ENCODE peak calls at places on chromosomes 12 and 14, in six cellular contexts. One of them, this sample, is unnamed.

GRCh38 chr14:78863143-78863542 is 693.0 kb downstream of the NRXN3 start:
- DNase-seq in lower leg skin: no peak
- DNase-seq in right lobe of liver: no peak
- DNase-seq in sigmoid colon: no peak
- DNase-seq in IMR-90: peak
- DNase-seq in cardiac muscle cell: peak
- DNase-seq in this sample: no peak

GRCh38 chr12:90627180-90627896 is 327.6 kb downstream of the CCER1 start:
- DNase-seq in lower leg skin: no peak
- DNase-seq in right lobe of liver: no peak
- DNase-seq in sigmoid colon: no peak
- DNase-seq in IMR-90: peak
- DNase-seq in cardiac muscle cell: no peak
- DNase-seq in this sample: no peak

GRCh38 chr12:103809154-103809553 is 31.9 kb downstream of the NT5DC3 start:
- DNase-seq in lower leg skin: no peak
- DNase-seq in right lobe of liver: no peak
- DNase-seq in sigmoid colon: peak
- DNase-seq in IMR-90: no peak
- DNase-seq in cardiac muscle cell: no peak
- DNase-seq in this sample: no peak

GRCh38 chr12:60059180-60059579 is 463.4 kb downstream of the SLC16A7 start:
- DNase-seq in lower leg skin: no peak
- DNase-seq in right lobe of liver: no peak
- DNase-seq in sigmoid colon: no peak
- DNase-seq in IMR-90: peak
- DNase-seq in cardiac muscle cell: no peak
- DNase-seq in this sample: no peak

GRCh38 chr12:138898-139534 is 72.4 kb downstream of the IQSEC3 start:
- DNase-seq in lower leg skin: no peak
- DNase-seq in right lobe of liver: no peak
- DNase-seq in sigmoid colon: no peak
- DNase-seq in IMR-90: peak
- DNase-seq in cardiac muscle cell: peak
- DNase-seq in this sample: no peak

GRCh38 chr12:119366007-119366406 is 31.5 kb downstream of the CCDC60 start:
- DNase-seq in lower leg skin: no peak
- DNase-seq in right lobe of liver: no peak
- DNase-seq in sigmoid colon: no peak
- DNase-seq in IMR-90: no peak
- DNase-seq in cardiac muscle cell: no peak
- DNase-seq in this sample: no peak

GRCh38 chr12:15650399-15651128 is 138.6 kb downstream of the EPS8 start:
- DNase-seq in lower leg skin: no peak
- DNase-seq in right lobe of liver: no peak
- DNase-seq in sigmoid colon: no peak
- DNase-seq in IMR-90: no peak
- DNase-seq in cardiac muscle cell: no peak
- DNase-seq in this sample: no peak

GRCh38 chr12:133080619-133081407 is at the start of gene ZNF140:
- DNase-seq in lower leg skin: peak
- DNase-seq in right lobe of liver: peak
- DNase-seq in sigmoid colon: peak
- DNase-seq in IMR-90: peak
- DNase-seq in cardiac muscle cell: peak
- DNase-seq in this sample: peak

GRCh38 chr14:22545842-22546721 is 42.9 kb downstream of the DAD1 start:
- DNase-seq in lower leg skin: no peak
- DNase-seq in right lobe of liver: no peak
- DNase-seq in sigmoid colon: no peak
- DNase-seq in IMR-90: peak
- DNase-seq in cardiac muscle cell: peak
- DNase-seq in this sample: no peak

GRCh38 chr14:88258026-88258425 is 65.0 kb downstream of the KCNK10 start:
- DNase-seq in lower leg skin: no peak
- DNase-seq in right lobe of liver: no peak
- DNase-seq in sigmoid colon: no peak
- DNase-seq in IMR-90: no peak
- DNase-seq in cardiac muscle cell: no peak
- DNase-seq in this sample: no peak

GRCh38 chr14:35085441-35085840 is 36.3 kb downstream of the PPP2R3C start:
- DNase-seq in lower leg skin: no peak
- DNase-seq in right lobe of liver: no peak
- DNase-seq in sigmoid colon: no peak
- DNase-seq in IMR-90: no peak
- DNase-seq in cardiac muscle cell: no peak
- DNase-seq in this sample: no peak

GRCh38 chr14:67943947-67944346 is 124.4 kb downstream of the RAD51B start:
- DNase-seq in lower leg skin: peak
- DNase-seq in right lobe of liver: peak
- DNase-seq in sigmoid colon: peak
- DNase-seq in IMR-90: peak
- DNase-seq in cardiac muscle cell: peak
- DNase-seq in this sample: no peak

GRCh38 chr14:39431416-39432178 is 636 bp downstream of the FBXO33 start:
- DNase-seq in lower leg skin: peak
- DNase-seq in right lobe of liver: peak
- DNase-seq in sigmoid colon: peak
- DNase-seq in IMR-90: peak
- DNase-seq in cardiac muscle cell: peak
- DNase-seq in this sample: peak

GRCh38 chr14:29804481-29804880 is 123.2 kb downstream of the PRKD1 start:
- DNase-seq in lower leg skin: no peak
- DNase-seq in right lobe of liver: no peak
- DNase-seq in sigmoid colon: no peak
- DNase-seq in IMR-90: no peak
- DNase-seq in cardiac muscle cell: no peak
- DNase-seq in this sample: no peak

GRCh38 chr12:105409881-105410471 is 79.5 kb downstream of the C12orf75 start:
- DNase-seq in lower leg skin: peak
- DNase-seq in right lobe of liver: no peak
- DNase-seq in sigmoid colon: no peak
- DNase-seq in IMR-90: no peak
- DNase-seq in cardiac muscle cell: peak
- DNase-seq in this sample: no peak

GRCh38 chr12:114913871-114914801 is 230.2 kb upstream of the TBX3 start:
- DNase-seq in lower leg skin: no peak
- DNase-seq in right lobe of liver: no peak
- DNase-seq in sigmoid colon: no peak
- DNase-seq in IMR-90: peak
- DNase-seq in cardiac muscle cell: no peak
- DNase-seq in this sample: no peak

DNA sequence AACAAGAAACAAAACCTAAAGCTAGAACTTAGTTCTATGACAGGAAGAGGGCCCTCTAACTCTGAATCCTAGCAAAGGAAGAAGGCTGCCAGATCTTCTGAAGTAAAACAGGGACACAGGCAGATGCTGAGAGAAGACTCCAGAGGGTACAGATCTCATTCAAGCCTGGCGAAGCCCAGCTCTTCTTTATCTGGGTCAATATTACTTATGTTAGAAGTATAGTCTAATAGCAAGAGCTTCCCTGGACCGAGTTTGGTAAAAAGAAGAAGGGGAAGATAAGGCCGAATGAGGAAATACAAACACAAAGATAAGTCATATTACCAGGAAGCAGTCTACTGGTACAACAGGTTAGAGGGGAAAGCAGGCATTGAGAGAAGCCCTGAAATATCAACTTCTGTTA is 79.9 kb upstream of the CCDC91 start:
- DNase-seq in lower leg skin: no peak
- DNase-seq in right lobe of liver: no peak
- DNase-seq in sigmoid colon: no peak
- DNase-seq in IMR-90: no peak
- DNase-seq in cardiac muscle cell: peak
- DNase-seq in this sample: no peak
- TF ChIP-seq CTCF in lower leg skin: no peak
- TF ChIP-seq CTCF in right lobe of liver: no peak
- TF ChIP-seq CTCF in sigmoid colon: no peak
- TF ChIP-seq CTCF in IMR-90: no peak
- TF ChIP-seq CTCF in cardiac muscle cell: no peak
- TF ChIP-seq CTCF in this sample: no peak

DNA sequence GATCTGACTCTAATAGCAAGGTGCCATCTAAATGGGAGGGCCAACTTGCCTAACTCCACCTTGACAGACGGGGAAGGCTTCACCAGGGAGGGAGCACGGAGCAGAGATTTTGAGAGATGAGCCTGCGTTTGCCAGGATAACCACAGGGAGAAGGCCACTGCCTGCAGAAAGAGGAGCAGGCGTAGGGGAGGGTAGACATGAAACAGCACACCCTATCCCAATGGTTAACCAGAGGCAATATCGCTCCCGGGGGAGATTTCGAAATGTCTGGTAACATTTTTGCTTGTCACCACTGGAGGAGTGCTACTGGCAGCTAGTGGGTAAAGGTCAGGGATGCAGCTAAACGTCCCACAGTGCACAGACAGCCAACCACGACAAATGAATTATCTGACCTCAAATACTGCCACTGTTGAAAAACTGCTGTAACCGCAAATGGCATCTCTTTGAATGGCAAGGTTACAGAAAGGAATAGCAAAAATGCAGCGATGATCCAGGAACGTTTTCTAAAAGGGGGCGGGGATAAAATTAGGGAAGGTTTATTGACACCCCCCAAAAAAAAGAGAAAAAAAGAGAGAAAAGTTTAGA is 126.0 kb upstream of the ATF7IP start:
- DNase-seq in lower leg skin: no peak
- DNase-seq in right lobe of liver: peak
- DNase-seq in sigmoid colon: no peak
- DNase-seq in IMR-90: no peak
- DNase-seq in cardiac muscle cell: peak
- DNase-seq in this sample: peak
- TF ChIP-seq CTCF in lower leg skin: no peak
- TF ChIP-seq CTCF in right lobe of liver: peak
- TF ChIP-seq CTCF in sigmoid colon: no peak
- TF ChIP-seq CTCF in IMR-90: no peak
- TF ChIP-seq CTCF in cardiac muscle cell: no peak
- TF ChIP-seq CTCF in this sample: no peak

GRCh38 chr12:74171478-74171909 is 366.1 kb upstream of the ATXN7L3B start:
- DNase-seq in lower leg skin: no peak
- DNase-seq in right lobe of liver: no peak
- DNase-seq in sigmoid colon: peak
- DNase-seq in IMR-90: no peak
- DNase-seq in cardiac muscle cell: no peak
- DNase-seq in this sample: no peak
- TF ChIP-seq CTCF in lower leg skin: no peak
- TF ChIP-seq CTCF in right lobe of liver: no peak
- TF ChIP-seq CTCF in sigmoid colon: no peak
- TF ChIP-seq CTCF in IMR-90: no peak
- TF ChIP-seq CTCF in cardiac muscle cell: no peak
- TF ChIP-seq CTCF in this sample: no peak

GRCh38 chr12:108667349-108667748 is 33.7 kb upstream of the SELPLG start:
- DNase-seq in lower leg skin: no peak
- DNase-seq in right lobe of liver: no peak
- DNase-seq in sigmoid colon: no peak
- DNase-seq in IMR-90: no peak
- DNase-seq in cardiac muscle cell: no peak
- DNase-seq in this sample: peak

GRCh38 chr12:108665608-108666202 is 32.0 kb upstream of the SELPLG start:
- DNase-seq in lower leg skin: no peak
- DNase-seq in right lobe of liver: no peak
- DNase-seq in sigmoid colon: no peak
- DNase-seq in IMR-90: no peak
- DNase-seq in cardiac muscle cell: no peak
- DNase-seq in this sample: no peak

GRCh38 chr12:108664338-108665258 is 30.9 kb upstream of the SELPLG start:
- DNase-seq in lower leg skin: peak
- DNase-seq in right lobe of liver: peak
- DNase-seq in sigmoid colon: peak
- DNase-seq in IMR-90: peak
- DNase-seq in cardiac muscle cell: peak
- DNase-seq in this sample: peak

GRCh38 chr12:108668532-108668931 is 34.8 kb upstream of the SELPLG start:
- DNase-seq in lower leg skin: no peak
- DNase-seq in right lobe of liver: no peak
- DNase-seq in sigmoid colon: no peak
- DNase-seq in IMR-90: no peak
- DNase-seq in cardiac muscle cell: peak
- DNase-seq in this sample: no peak

DNA sequence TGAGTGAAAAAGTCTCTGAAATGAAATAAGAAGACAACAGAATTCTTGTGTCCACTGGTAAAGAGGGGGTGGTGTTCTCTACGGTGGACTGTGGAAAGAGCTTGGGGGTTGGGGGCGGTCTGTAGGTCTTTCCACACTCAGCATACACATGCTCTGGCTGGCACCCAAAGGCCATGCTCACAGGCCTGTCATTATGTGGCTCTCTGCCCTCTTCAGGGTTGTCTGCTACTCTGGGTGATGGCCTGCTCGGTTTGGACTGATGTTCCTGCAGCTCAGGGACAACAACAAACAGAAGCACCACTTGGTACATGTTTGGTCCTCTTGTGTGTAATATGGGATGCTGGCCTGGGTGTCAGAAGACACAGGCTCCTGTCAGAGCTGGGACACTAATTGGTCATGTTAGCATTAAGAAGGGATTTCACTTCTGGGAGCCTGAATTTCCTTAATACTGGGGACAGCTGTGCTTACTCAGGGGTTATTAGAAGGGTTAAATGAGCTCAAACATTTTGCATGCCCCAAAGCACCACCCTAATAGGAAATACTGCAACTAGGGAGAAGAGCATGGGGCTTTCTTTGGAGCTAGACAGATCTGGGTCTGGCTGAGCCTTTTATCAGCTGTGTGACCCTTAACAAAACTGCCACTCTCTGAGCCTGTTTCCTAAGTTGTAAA is 32.8 kb upstream of the SELPLG start:
- DNase-seq in lower leg skin: peak
- DNase-seq in right lobe of liver: peak
- DNase-seq in sigmoid colon: peak
- DNase-seq in IMR-90: peak
- DNase-seq in cardiac muscle cell: peak
- DNase-seq in this sample: no peak
- TF ChIP-seq CTCF in lower leg skin: no peak
- TF ChIP-seq CTCF in right lobe of liver: no peak
- TF ChIP-seq CTCF in sigmoid colon: no peak
- TF ChIP-seq CTCF in IMR-90: no peak
- TF ChIP-seq CTCF in cardiac muscle cell: no peak
- TF ChIP-seq CTCF in this sample: no peak